ENCODE peak calls at places on chromosomes 4 and X, in five cellular contexts. F, L, P, G and T are unnamed samples.

GRCh38 chrX:118212817-118213183 is 96.2 kb upstream of the KLHL13 start:
- DNase-seq in G (no peak), L (no peak), F (no peak), P (no peak), T (no peak)

GRCh38 chrX:1264556-1264955 is 4.1 kb upstream of the CSF2RA start:
- DNase-seq in L (no peak), P (no peak), G (no peak), F (no peak), T (no peak)

GRCh38 chr4:188779586-188779985 is 640.3 kb downstream of the TRIML1 start:
- DNase-seq in L (peak; percentile 60), P (no peak), F (no peak), G (no peak), T (no peak)

GRCh38 chr4:57993934-57994333 is 883.7 kb upstream of the IGFBP7 start:
- DNase-seq in P (no peak), G (no peak), F (no peak), L (no peak), T (no peak)

GRCh38 chr4:165826166-165826565 is 46.9 kb upstream of the TLL1 start:
- DNase-seq in G (no peak), F (no peak), P (no peak), L (no peak), T (no peak)

GRCh38 chr4:175090116-175090515 is 172.0 kb downstream of the ADAM29 start:
- DNase-seq in G (no peak), P (no peak), F (no peak), L (no peak), T (no peak)

GRCh38 chr4:123232439-123232838 is 164.2 kb upstream of the SPRY1 start:
- DNase-seq in F (no peak), G (no peak), P (no peak), L (no peak), T (no peak)

GRCh38 chr4:13322681-13323101 is 161.4 kb downstream of the RAB28 start:
- DNase-seq in P (no peak), F (no peak), G (no peak), L (peak; percentile 66), T (no peak)

GRCh38 chr4:26576171-26576829 is 7.6 kb upstream of the TBC1D19 start:
- DNase-seq in P (no peak), L (peak; percentile 13), F (no peak), G (no peak), T (no peak)

GRCh38 chr4:53355919-53356521 is 9.8 kb downstream of the SCFD2 start:
- DNase-seq in L (peak; percentile 57), G (no peak), F (no peak), P (no peak), T (no peak)

GRCh38 chrX:22533898-22534297 is 261.2 kb downstream of the CBLL2 start:
- DNase-seq in G (no peak), F (no peak), L (no peak), P (no peak), T (no peak)

GRCh38 chr4:14254252-14254651 is 626.7 kb upstream of the BOD1L1 start:
- DNase-seq in G (peak; percentile 2), L (peak; percentile 32), F (peak; percentile 19), P (no peak), T (no peak)

GRCh38 chr4:65580551-65580950 is 89.7 kb downstream of the EPHA5 start:
- DNase-seq in G (no peak), L (peak; percentile 1), P (no peak), F (no peak), T (no peak)

GRCh38 chr4:98929341-98930267 is 671 bp upstream of the EIF4E start:
- DNase-seq in L (peak; percentile 99), P (no peak), F (peak; percentile 39), G (peak; percentile 62), T (peak; percentile 18)